ENCODE peak calls at places on chromosomes 11 and 22, in five cellular contexts. I, Z, B, D and R are unnamed samples.
A peak's percentile ranks its signal among the peaks of the same experiment; 100 is the strongest.

GRCh38 chr11:109298865-109299264 is 123.1 kb upstream of the C11orf87 start:
- DNase-seq in I (no peak), Z (no peak), B (no peak), D (no peak), R (no peak)

GRCh38 chr11:27291954-27292641 is 70.9 kb downstream of the CCDC34 start:
- DNase-seq in I (peak; percentile 42), Z (no peak), B (no peak), D (no peak), R (no peak)

GRCh38 chr22:20579273-20580120 is 72.1 kb downstream of the MED15 start:
- DNase-seq in I (no peak), Z (no peak), B (no peak), D (no peak), R (no peak)

GRCh38 chr22:37525073-37525745 is 6.0 kb upstream of the CARD10 start:
- DNase-seq in I (peak; percentile 74), Z (peak; percentile 94), B (no peak), D (peak; percentile 75), R (peak; percentile 32)

GRCh38 chr11:14578551-14578956 is 58.4 kb upstream of the PSMA1 start:
- DNase-seq in I (peak; percentile 37), Z (peak; percentile 46), B (peak; percentile 18), D (peak; percentile 89), R (peak; percentile 73)

GRCh38 chr22:50473855-50474671 is 772 bp downstream of the SBF1 start:
- DNase-seq in I (peak; percentile 50), Z (no peak), B (peak; percentile 48), D (peak; percentile 72), R (peak; percentile 85)

GRCh38 chr22:19429950-19430889 is 1.3 kb downstream of the HIRA start:
- DNase-seq in I (peak; percentile 74), Z (peak; percentile 54), B (no peak), D (peak; percentile 84), R (peak; percentile 65)

GRCh38 chr11:113163291-113164030 is 150.9 kb upstream of the TTC12 start:
- DNase-seq in I (peak; percentile 85), Z (no peak), B (no peak), D (peak; percentile 65), R (no peak)

GRCh38 chr22:44668190-44668885 is 33.7 kb upstream of the PRR5 start:
- DNase-seq in I (no peak), Z (no peak), B (peak; percentile 61), D (no peak), R (peak; percentile 29)

GRCh38 chr11:5922749-5923426 is 19.2 kb upstream of the OR56A3 start:
- DNase-seq in I (no peak), Z (peak; percentile 63), B (no peak), D (peak; percentile 2), R (peak; percentile 45)

GRCh38 chr11:127230392-127230791 is 229.8 kb upstream of the KIRREL3 start:
- DNase-seq in I (no peak), Z (no peak), B (no peak), D (no peak), R (no peak)

GRCh38 chr22:20514658-20515406 is 7.4 kb downstream of the MED15 start:
- DNase-seq in I (peak; percentile 83), Z (peak; percentile 85), B (no peak), D (peak; percentile 91), R (no peak)

GRCh38 chr22:21698430-21699329 is 32.9 kb downstream of the PPIL2 start:
- DNase-seq in I (no peak), Z (no peak), B (no peak), D (peak; percentile 63), R (no peak)

GRCh38 chr11:73346186-73346935 is 29.8 kb upstream of the RELT start:
- DNase-seq in I (no peak), Z (no peak), B (no peak), D (no peak), R (no peak)

GRCh38 chr22:40855104-40855959 is 1.1 kb downstream of the ST13 start:
- DNase-seq in I (peak; percentile 36), Z (peak; percentile 45), B (no peak), D (peak; percentile 63), R (peak; percentile 52)

GRCh38 chr11:94794287-94795168 is 26.4 kb downstream of the AMOTL1 start:
- DNase-seq in I (peak; percentile 96), Z (peak; percentile 87), B (no peak), D (peak; percentile 98), R (no peak)

GRCh38 chr22:24435861-24436351 is 8.5 kb downstream of the ADORA2A start:
- DNase-seq in I (peak; percentile 47), Z (no peak), B (no peak), D (peak; percentile 40), R (no peak)

GRCh38 chr22:41974691-41975290 is 5.5 kb downstream of the SEPTIN3 start:
- DNase-seq in I (no peak), Z (no peak), B (no peak), D (no peak), R (no peak)

GRCh38 chr11:57133616-57134015 is 48.1 kb upstream of the LRRC55 start:
- DNase-seq in I (no peak), Z (no peak), B (no peak), D (no peak), R (no peak)

GRCh38 chr22:43000441-43001175 is 14.3 kb downstream of the PACSIN2 start:
- DNase-seq in I (peak; percentile 61), Z (no peak), B (no peak), D (no peak), R (peak; percentile 87)

GRCh38 chr11:103433380-103433779 is 324.2 kb downstream of the DYNC2H1 start:
- DNase-seq in I (peak; percentile 69), Z (peak; percentile 80), B (no peak), D (peak; percentile 83), R (no peak)

DNA sequence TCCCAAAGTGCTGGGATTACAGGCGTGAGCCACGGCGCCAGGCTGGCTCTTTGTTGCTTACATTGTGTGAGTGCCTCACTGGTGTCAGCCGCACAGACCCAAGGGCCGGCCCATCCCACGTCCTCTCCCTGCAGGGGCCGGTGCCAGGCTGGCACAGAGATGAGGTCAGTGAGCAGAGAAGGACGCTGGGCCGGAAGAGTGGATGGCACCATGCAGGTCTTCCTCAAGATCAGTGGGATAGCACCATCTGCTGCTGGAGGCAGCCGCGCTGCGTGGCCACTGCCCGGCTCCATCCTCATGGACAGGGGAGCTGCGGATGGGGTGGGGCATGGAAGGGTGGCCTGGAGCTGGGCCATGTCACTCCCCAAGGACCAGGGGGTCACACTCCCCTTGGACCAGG is 22.0 kb upstream of the FGF4 start:
- DNase-seq in I (no peak), Z (no peak), B (no peak), D (no peak), R (no peak)
- TF ChIP-seq CTCF in I (no peak), Z (no peak), B (no peak), D (peak; percentile 20), R (no peak)

GRCh38 chr11:820655-821512 is 2.2 kb downstream of the PNPLA2 start:
- DNase-seq in I (peak; percentile 63), Z (peak; percentile 91), B (no peak), D (no peak), R (no peak)

GRCh38 chr11:818396-819128 is at the start of gene PNPLA2:
- DNase-seq in I (peak; percentile 76), Z (peak; percentile 68), B (peak; percentile 10), D (no peak), R (no peak)

GRCh38 chr11:819943-820649 is 1.4 kb downstream of the PNPLA2 start:
- DNase-seq in I (peak; percentile 43), Z (peak; percentile 91), B (peak; percentile 66), D (peak; percentile 76), R (peak; percentile 97)

GRCh38 chr11:821513-822371 is 3.0 kb downstream of the PNPLA2 start:
- DNase-seq in I (no peak), Z (no peak), B (no peak), D (no peak), R (no peak)

DNA sequence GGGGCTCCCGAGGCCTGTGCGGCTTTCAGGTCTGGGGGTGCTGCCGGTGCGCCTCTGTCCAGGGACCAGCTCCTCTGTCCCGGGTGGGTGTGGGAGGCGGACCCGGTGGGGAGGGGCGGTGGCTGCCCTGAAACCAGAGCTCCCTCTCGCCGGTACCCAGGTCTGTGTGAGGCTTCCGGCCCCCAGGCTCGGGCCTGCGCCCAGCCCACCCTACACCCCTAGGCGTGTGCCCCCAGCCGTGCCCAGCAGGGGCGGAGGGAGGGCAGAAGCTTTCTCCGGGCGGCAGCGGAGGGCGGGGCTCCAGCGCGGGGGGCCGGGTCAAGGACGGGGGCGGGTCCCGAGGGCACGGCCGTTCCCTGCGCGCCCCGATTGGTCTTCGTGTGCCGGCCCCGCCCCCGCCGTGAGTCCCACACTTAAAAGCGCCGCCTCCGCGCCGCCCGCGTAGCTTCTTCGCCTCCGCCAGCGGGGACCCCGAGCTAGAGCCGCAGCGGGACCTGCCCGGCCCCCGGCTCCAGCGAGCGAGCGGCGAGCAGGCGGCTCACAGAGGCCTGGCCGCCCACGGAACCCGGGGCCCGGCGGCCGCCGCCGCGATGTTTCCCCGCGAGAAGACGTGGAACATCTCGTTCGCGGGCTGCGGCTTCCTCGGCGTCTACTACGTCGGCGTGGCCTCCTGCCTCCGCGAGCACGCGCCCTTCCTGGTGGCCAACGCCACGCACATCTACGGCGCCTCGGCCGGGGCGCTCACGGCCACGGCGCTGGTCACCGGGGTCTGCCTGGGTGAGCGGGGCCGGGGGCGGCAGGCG is 616 bp downstream of the PNPLA2 start:
- DNase-seq in I (peak; percentile 78), Z (peak; percentile 89), B (peak; percentile 88), D (peak; percentile 84), R (peak; percentile 94)
- TF ChIP-seq CTCF in I (peak; percentile 27), Z (no peak), B (no peak), D (no peak), R (peak; percentile 56)

GRCh38 chr11:32331098-32331497 is 104.2 kb downstream of the WT1 start:
- DNase-seq in I (peak; percentile 67), Z (no peak), B (no peak), D (peak; percentile 22), R (no peak)

GRCh38 chr11:32333335-32333991 is 101.9 kb downstream of the WT1 start:
- DNase-seq in I (peak; percentile 52), Z (no peak), B (peak; percentile 57), D (peak; percentile 71), R (peak; percentile 51)

GRCh38 chr11:32331792-32332191 is 103.5 kb downstream of the WT1 start:
- DNase-seq in I (no peak), Z (no peak), B (no peak), D (no peak), R (no peak)

GRCh38 chr11:32332990-32333334 is 102.4 kb downstream of the WT1 start:
- DNase-seq in I (no peak), Z (no peak), B (no peak), D (no peak), R (no peak)

DNA sequence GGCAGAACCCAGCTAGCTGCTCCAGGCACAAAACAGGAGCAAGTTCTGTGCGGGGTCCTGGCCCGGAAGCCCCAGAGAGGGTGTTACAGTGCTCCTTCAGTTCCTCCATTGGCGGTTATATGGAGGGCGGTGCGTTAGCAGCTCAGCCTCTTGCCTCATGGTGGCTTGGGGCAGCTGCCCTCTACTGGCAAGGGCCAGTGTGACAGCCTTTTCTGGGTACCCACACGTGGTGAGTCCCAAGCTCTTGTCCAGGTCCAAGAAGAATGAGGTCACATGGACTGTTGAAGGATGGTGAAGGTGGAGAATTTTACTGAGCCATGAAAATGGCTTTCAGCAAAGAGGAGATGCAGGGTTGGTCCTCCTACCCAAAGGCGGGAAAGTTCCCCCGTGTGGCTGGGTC is 100.5 kb downstream of the WT1 start:
- DNase-seq in I (no peak), Z (no peak), B (no peak), D (no peak), R (peak; percentile 51)
- TF ChIP-seq CTCF in I (peak; percentile 19), Z (no peak), B (peak; percentile 24), D (peak; percentile 42), R (no peak)

DNA sequence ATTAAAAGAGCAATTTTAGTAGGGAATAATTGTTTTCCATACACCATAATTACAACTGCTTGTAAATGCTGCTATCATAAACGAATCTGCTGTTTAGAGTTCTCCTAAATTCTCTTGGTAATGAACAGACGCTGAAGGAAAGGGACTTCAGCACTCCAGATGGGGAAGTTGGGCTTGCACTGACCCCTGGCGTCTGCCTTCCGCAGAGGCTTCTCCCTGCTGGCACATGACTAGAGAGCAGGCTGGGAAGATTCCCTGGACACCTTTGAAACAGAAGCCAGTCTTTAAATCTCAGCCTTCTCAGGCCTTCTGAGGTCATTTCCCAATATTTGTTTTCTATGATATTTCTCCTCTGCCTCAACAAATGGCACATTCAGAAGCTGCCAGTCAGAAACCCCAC is 84.1 kb downstream of the NXPE2 start:
- DNase-seq in I (peak; percentile 62), Z (peak; percentile 41), B (peak; percentile 76), D (peak; percentile 79), R (peak; percentile 40)
- TF ChIP-seq CTCF in I (peak; percentile 76), Z (peak; percentile 7), B (peak; percentile 49), D (peak; percentile 90), R (peak; percentile 37)